ENCODE peak calls at places on chromosomes 1 and 21, in five cellular contexts. H, J, Q, Y and X are unnamed samples.

GRCh38 chr21:33686386-33686785 is 44.1 kb downstream of the ITSN1 start:
- DNase-seq in H (no peak), J (no peak), Q (no peak), Y (no peak), X (no peak)

GRCh38 chr1:178030452-178030851 is 60.6 kb upstream of the SEC16B start:
- DNase-seq in H (no peak), J (no peak), Q (no peak), Y (no peak), X (no peak)

GRCh38 chr21:45306832-45307571 is 19.3 kb upstream of the POFUT2 start:
- DNase-seq in H (peak; percentile 72), J (no peak), Q (no peak), Y (peak; percentile 77), X (peak; percentile 91)

GRCh38 chr1:205493241-205494085 is 11.0 kb upstream of the CDK18 start:
- DNase-seq in H (peak; percentile 44), J (peak; percentile 25), Q (no peak), Y (no peak), X (no peak)

GRCh38 chr1:70194601-70195000 is 10.8 kb downstream of the LRRC40 start:
- DNase-seq in H (no peak), J (no peak), Q (no peak), Y (no peak), X (no peak)

GRCh38 chr1:8816831-8817412 is 518 bp downstream of the RERE start:
- DNase-seq in H (peak; percentile 22), J (no peak), Q (peak; percentile 24), Y (no peak), X (no peak)

GRCh38 chr1:11147371-11147770 is 41.8 kb upstream of the ANGPTL7 start:
- DNase-seq in H (no peak), J (peak; percentile 23), Q (no peak), Y (no peak), X (no peak)

GRCh38 chr1:153880024-153880423 is 42.7 kb downstream of the GATAD2B start:
- DNase-seq in H (no peak), J (no peak), Q (no peak), Y (no peak), X (no peak)

GRCh38 chr21:45054927-45055612 is 19.3 kb upstream of the ADARB1 start:
- DNase-seq in H (no peak), J (no peak), Q (no peak), Y (no peak), X (peak; percentile 50)